ENCODE peak calls at places on chromosome 19, in five cellular contexts. U is IMR-90, J is mesendoderm, R is mesenchymal stem cell, L is H1. Q is an unnamed sample.

GRCh38 chr19:50261446-50261970 is 58.1 kb downstream of the MYH14 start:
- DNase-seq in U (no peak), J (no peak), R (no peak), L (no peak), Q (no peak)

GRCh38 chr19:10295305-10295846 is 5.6 kb downstream of the ICAM5 start:
- DNase-seq in U (no peak), J (peak; percentile 40), R (no peak), L (peak; percentile 74), Q (no peak)

GRCh38 chr19:29677001-29677781 is 11.9 kb downstream of the PLEKHF1 start:
- DNase-seq in U (no peak), J (peak; percentile 29), R (no peak), L (no peak), Q (no peak)

GRCh38 chr19:13932911-13933393 is 5.3 kb downstream of the PODNL1 start:
- DNase-seq in U (no peak), J (no peak), R (no peak), L (no peak), Q (no peak)

GRCh38 chr19:2062770-2063169 is 11.7 kb upstream of the MKNK2 start:
- DNase-seq in U (no peak), J (no peak), R (no peak), L (no peak), Q (no peak)

GRCh38 chr19:2666344-2666994 is 36.0 kb downstream of the GNG7 start:
- DNase-seq in U (no peak), J (no peak), R (no peak), L (no peak), Q (no peak)

GRCh38 chr19:55647732-55648656 is at the start of gene CCDC106:
- DNase-seq in U (peak; percentile 68), J (peak; percentile 87), R (peak; percentile 82), L (peak; percentile 89), Q (peak; percentile 71)

GRCh38 chr19:41309225-41310030 is 544 bp upstream of the CCDC97 start:
- DNase-seq in U (no peak), J (no peak), R (peak; percentile 36), L (peak; percentile 48), Q (no peak)

GRCh38 chr19:40741527-40742390 is 8.5 kb downstream of the ACTMAP start:
- DNase-seq in U (no peak), J (peak; percentile 13), R (no peak), L (no peak), Q (no peak)

GRCh38 chr19:44566984-44567383 is 37.5 kb upstream of the CEACAM20 start:
- DNase-seq in U (no peak), J (no peak), R (no peak), L (no peak), Q (no peak)

GRCh38 chr19:6233051-6233826 is 46.5 kb downstream of the MLLT1 start:
- DNase-seq in U (peak; percentile 43), J (no peak), R (no peak), L (no peak), Q (no peak)

GRCh38 chr19:19356901-19357566 is 36.4 kb downstream of the MAU2 start:
- DNase-seq in U (no peak), J (no peak), R (no peak), L (no peak), Q (no peak)

GRCh38 chr19:50909240-50910070 is 1.7 kb downstream of the KLK4 start:
- DNase-seq in U (no peak), J (peak; percentile 97), R (no peak), L (peak; percentile 100), Q (peak; percentile 94)

GRCh38 chr19:28427256-28428083 is 785.5 kb downstream of the UQCRFS1 start:
- DNase-seq in U (no peak), J (no peak), R (no peak), L (peak; percentile 41), Q (no peak)

GRCh38 chr19:22708983-22709382 is 74.9 kb downstream of the ZNF492 start:
- DNase-seq in U (no peak), J (no peak), R (no peak), L (no peak), Q (no peak)

GRCh38 chr19:46610851-46611770 is 10.0 kb downstream of the CALM3 start:
- DNase-seq in U (peak; percentile 36), J (no peak), R (no peak), L (no peak), Q (no peak)

GRCh38 chr19:7968008-7968795 is 24.7 kb upstream of the TIMM44 start:
- DNase-seq in U (no peak), J (no peak), R (no peak), L (no peak), Q (no peak)

GRCh38 chr19:15129856-15130580 is 22.8 kb downstream of the SYDE1 start:
- DNase-seq in U (no peak), J (peak; percentile 28), R (no peak), L (no peak), Q (no peak)

GRCh38 chr19:7337380-7338194 is 11.2 kb upstream of the ARHGEF18 start:
- DNase-seq in U (no peak), J (no peak), R (no peak), L (no peak), Q (no peak)

DNA sequence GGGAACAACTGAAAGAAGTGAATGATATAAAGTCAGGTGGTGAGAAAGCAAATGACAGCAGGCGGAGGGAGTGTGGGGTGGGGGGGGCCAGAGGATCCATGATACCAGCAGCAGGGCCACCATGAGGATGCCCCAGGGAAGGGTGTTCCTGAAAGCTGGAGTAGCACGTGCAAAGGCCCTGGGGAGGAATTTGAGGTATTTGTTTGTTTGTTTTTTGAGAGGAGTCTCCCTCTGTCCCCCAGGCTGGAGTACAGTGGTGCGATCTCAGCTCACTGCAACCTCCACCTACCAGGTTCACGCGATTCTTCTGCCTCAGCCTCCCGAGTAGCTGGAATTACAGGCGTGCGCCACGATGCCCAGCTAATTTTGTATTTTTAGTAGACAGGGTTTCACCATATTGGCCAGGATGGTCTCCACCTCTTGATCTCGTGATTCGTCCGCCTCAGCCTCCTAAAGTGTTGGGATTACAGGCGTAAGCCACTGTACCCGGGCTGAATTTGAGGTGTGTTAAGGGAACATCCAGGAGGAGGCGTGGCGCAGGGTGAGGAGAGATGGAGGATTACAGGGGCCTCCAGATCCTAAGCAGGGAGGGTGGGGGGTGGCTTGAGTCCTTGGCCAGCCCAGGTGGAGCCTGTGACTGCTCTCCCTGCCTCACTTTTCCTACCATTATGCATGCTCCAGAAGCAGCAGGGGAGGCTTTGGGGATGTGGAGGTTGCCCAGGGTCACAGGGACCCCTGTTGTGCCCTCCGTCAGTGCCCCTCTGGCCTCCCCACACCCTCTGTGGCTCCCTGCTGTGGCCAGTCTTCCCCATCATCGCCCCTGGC is 12.4 kb upstream of the JUND start:
- DNase-seq in U (no peak), J (peak; percentile 42), R (no peak), L (no peak), Q (no peak)
- H2AK5ac ChIP-seq in U (peak overlapping the region; percentile 96), J (peak overlapping the region; percentile 48), R (peak overlapping the region; percentile 72), L (peak overlapping the region; percentile 96), Q (peak overlapping the region; percentile 99)

DNA sequence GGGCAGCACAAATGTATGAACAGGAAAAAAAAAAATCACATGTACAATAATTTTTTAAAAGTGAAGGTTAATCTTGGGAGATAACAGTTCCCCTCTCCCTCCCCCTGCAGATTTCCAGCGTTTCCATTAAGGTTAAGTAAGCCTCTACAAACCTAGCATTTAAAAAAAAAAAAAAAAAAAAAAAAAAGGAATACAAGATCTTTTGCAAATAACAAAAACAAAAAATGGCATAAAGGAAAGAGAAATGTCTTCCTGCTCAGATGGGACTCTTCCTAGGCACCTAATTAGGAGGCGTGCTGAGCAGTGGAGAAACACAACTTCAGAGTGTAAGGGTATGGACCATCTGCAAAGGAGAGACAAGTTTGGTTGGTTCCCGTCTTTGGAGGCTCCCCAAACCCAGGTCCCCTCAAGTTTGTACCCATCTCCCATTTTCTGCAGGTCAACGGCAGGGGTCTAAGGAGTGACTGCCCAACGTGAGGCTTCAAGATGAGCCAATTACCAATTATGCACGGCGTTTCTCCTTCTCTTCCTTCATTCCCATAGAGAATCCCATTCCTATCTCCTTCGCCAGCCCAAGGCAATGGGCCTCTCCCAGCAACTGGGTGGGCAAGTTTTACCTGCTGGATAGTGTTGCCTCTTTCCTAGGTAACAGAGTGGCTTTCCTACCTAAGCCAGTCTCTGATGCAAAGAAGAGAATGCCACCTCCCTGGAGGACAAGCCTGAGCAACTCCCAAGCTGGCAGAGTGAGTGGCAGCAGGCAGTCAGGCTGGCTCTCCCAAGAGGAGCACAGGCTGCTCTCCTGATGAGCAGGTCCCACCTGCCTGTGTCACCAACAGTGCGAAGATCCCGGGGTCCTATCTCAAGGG is 5.1 kb upstream of the ECH1 start:
- DNase-seq in U (no peak), J (no peak), R (no peak), L (no peak), Q (no peak)
- H2BK5ac ChIP-seq in U (peak overlapping the region; percentile 1), J (no peak overlapping the region), R (no peak overlapping the region), L (no peak overlapping the region), Q (no peak overlapping the region)

GRCh38 chr19:33064117-33064777 is 441 bp downstream of the RHPN2 start:
- DNase-seq in U (no peak), J (peak; percentile 45), R (peak; percentile 42), L (peak; percentile 79), Q (peak; percentile 17)
- H3K9ac ChIP-seq in U (no peak overlapping the region), J (peak overlapping the region; percentile 70), R (no peak overlapping the region), L (peak overlapping the region; percentile 53), Q (peak overlapping the region; percentile 78)

DNA sequence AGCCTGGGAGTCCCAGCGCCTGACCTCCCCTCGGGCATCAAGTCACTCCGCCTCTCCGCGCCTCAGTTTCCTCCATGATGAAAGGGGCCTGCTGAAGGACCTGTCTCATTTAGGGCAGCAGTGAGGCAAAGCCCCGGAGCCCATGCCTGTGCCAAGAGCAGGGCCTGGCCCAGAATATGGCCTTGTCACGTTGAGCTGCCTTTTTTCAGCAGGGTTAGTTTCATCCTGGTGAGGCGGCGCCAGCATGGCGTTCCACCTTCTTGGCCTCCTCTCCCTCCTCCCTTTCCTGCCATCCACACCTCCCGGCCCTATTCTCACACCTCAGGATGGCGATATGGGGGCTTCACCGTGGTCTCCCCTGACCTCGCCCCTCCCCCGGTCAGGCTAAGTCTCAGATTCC is 30.2 kb downstream of the PAK4 start:
- DNase-seq in U (no peak), J (no peak), R (no peak), L (no peak), Q (no peak)
- H2AK5ac ChIP-seq in U (no peak overlapping the region), J (no peak overlapping the region), R (no peak overlapping the region), L (peak overlapping the region; percentile 13), Q (peak overlapping the region; percentile 86)

GRCh38 chr19:49243726-49244125 is 81.3 kb downstream of the SLC6A16 start:
- DNase-seq in U (no peak), J (no peak), R (no peak), L (peak; percentile 26), Q (no peak)
- H2BK5ac ChIP-seq in U (no peak overlapping the region), J (no peak overlapping the region), R (no peak overlapping the region), L (no peak overlapping the region), Q (no peak overlapping the region)

GRCh38 chr19:788821-789472 is 8.3 kb upstream of the PTBP1 start:
- DNase-seq in U (no peak), J (peak; percentile 77), R (peak; percentile 75), L (peak; percentile 74), Q (no peak)
- H3K9ac ChIP-seq in U (no peak overlapping the region), J (peak overlapping the region; percentile 20), R (peak overlapping the region; percentile 73), L (no peak overlapping the region), Q (peak overlapping the region; percentile 84)

GRCh38 chr19:3984908-3985642 is at the start of gene EEF2:
- DNase-seq in U (peak; percentile 87), J (peak; percentile 89), R (peak; percentile 89), L (peak; percentile 93), Q (peak; percentile 91)
- H2AK5ac ChIP-seq in U (peak within 1 kb of the TSS; percentile 98), J (no peak within 1 kb of the TSS), R (peak within 1 kb of the TSS; percentile 12), L (peak within 1 kb of the TSS; percentile 82), Q (peak within 1 kb of the TSS; percentile 90)

GRCh38 chr19:53977429-53977990 is 13.9 kb upstream of the CACNG6 start:
- DNase-seq in U (peak; percentile 78), J (peak; percentile 97), R (peak; percentile 88), L (peak; percentile 86), Q (peak; percentile 92)
- H2BK5ac ChIP-seq in U (no peak overlapping the region), J (no peak overlapping the region), R (no peak overlapping the region), L (peak overlapping the region; percentile 78), Q (no peak overlapping the region)